ENCODE peak calls at places on chromosomes 6 and 20, in eight cellular contexts. Q, T, L, K, D, P, M and U are unnamed samples.

GRCh38 chr6:68778356-68779020 is 143.4 kb downstream of the ADGRB3 start:
- DNase-seq in K (no peak), M (peak), Q (no peak), L (peak), D (peak), P (peak), T (no peak), U (no peak)

GRCh38 chr6:39295538-39295937 is 18.7 kb downstream of the KCNK17 start:
- DNase-seq in K (no peak), P (no peak), Q (no peak), M (no peak), D (no peak), L (no peak), T (no peak), U (no peak)

GRCh38 chr6:158002951-158003853 is 21.5 kb downstream of the SYNJ2 start:
- DNase-seq in L (peak), M (peak), K (no peak), P (no peak), T (peak), Q (no peak), D (peak), U (no peak)

GRCh38 chr6:111750753-111751684 is 122.2 kb downstream of the FYN start:
- DNase-seq in D (peak), T (no peak), L (peak), K (no peak), Q (no peak), M (peak), P (no peak), U (no peak)

GRCh38 chr6:25278557-25278913 is 639 bp upstream of the CARMIL1 start:
- DNase-seq in L (no peak), K (no peak), Q (no peak), D (no peak), P (no peak), T (no peak), M (no peak), U (no peak)

GRCh38 chr6:57432162-57432561 is 114.7 kb downstream of the PRIM2 start:
- DNase-seq in P (peak), K (no peak), D (peak), L (peak), T (no peak), M (peak), Q (no peak), U (no peak)

GRCh38 chr20:23019403-23019802 is 15.7 kb upstream of the SSTR4 start:
- DNase-seq in Q (no peak), K (no peak), T (no peak), P (no peak), D (no peak), M (no peak), L (no peak), U (no peak)

GRCh38 chr6:121873595-121873994 is 438.1 kb downstream of the GJA1 start:
- DNase-seq in T (no peak), M (no peak), D (no peak), L (no peak), K (no peak), Q (no peak), P (no peak), U (no peak)

GRCh38 chr6:17417817-17418216 is 24.4 kb downstream of the CAP2 start:
- DNase-seq in T (no peak), M (peak), K (no peak), Q (no peak), P (peak), D (peak), L (peak), U (no peak)

GRCh38 chr6:132768051-132768517 is 10.4 kb upstream of the VNN2 start:
- DNase-seq in T (peak), K (peak), L (peak), P (peak), M (peak), Q (peak), D (no peak), U (peak)

GRCh38 chr6:12327391-12327790 is 37.2 kb downstream of the EDN1 start:
- DNase-seq in L (no peak), Q (no peak), P (peak), K (no peak), D (peak), T (no peak), M (no peak), U (no peak)

GRCh38 chr20:35342154-35342769 is 50.0 kb upstream of the FAM83C start:
- DNase-seq in P (no peak), D (peak), T (no peak), L (peak), K (no peak), M (peak), Q (no peak), U (no peak)

GRCh38 chr20:38748863-38749153 is 548 bp downstream of the ACTR5 start:
- DNase-seq in T (no peak), P (peak), D (no peak), L (no peak), M (no peak), Q (no peak), K (no peak), U (no peak)

DNA sequence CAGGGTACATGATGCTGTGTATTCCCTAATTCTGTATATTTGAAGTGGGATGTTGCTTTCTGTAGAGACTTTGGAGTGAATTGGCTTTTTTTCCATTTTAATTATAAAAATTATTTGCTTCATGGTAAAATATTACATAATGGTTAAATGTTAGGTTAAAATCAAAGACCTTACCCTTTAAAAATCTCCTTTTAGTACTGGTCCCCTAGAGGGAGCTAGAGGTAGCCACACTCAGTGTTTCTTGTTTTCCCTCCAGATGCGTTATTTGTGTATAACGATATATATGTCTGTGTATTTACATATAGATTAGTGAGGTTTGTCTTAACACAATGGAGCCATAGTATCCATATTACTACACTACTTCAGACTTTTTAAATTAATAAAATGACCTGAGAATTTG is 146.7 kb downstream of the PLCB4 start:
- DNase-seq in L (no peak), P (peak), M (peak), Q (no peak), D (no peak), T (no peak), K (no peak), U (no peak)
- TF ChIP-seq CTCF in L (peak), P (peak), M (peak), Q (no peak), D (peak), T (no peak), K (peak), U (peak)

GRCh38 chr20:4295226-4295625 is 279.9 kb upstream of the RNF24 start:
- DNase-seq in D (no peak), L (no peak), M (no peak), K (no peak), T (no peak), Q (no peak), P (no peak), U (no peak)

GRCh38 chr20:4289875-4290274 is 274.5 kb upstream of the RNF24 start:
- DNase-seq in P (no peak), L (no peak), D (no peak), T (no peak), Q (no peak), M (no peak), K (no peak), U (no peak)
- TF ChIP-seq CTCF in P (no peak), L (peak), D (peak), T (no peak), Q (no peak), M (peak), K (peak), U (no peak)

DNA sequence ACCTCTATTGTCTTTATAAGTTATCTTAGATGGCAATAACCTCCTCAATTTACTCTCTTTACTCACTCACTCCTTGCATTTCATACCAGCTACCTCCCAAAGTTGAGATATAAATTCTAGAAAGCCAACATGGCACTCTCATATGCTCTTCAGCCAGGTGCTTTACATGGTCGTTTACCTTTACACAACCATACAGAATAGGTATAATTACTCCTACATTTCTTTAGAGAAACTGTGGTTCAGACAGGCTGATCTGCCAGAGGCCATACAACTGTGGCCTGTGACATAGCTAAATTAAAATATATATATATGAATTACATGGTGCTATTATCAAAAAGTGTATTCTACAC is 45.7 kb downstream of the HBS1L start:
- DNase-seq in Q (no peak), M (no peak), L (no peak), D (no peak), T (no peak), P (no peak), K (no peak), U (no peak)
- TF ChIP-seq CTCF in Q (no peak), M (no peak), L (no peak), D (no peak), T (no peak), P (no peak), K (no peak), U (no peak)

GRCh38 chr20:42041000-42041565 is 422.9 kb upstream of the CHD6 start:
- DNase-seq in P (no peak), L (no peak), M (no peak), K (no peak), Q (no peak), D (no peak), T (no peak), U (no peak)
- TF ChIP-seq CTCF in P (no peak), L (no peak), M (no peak), K (no peak), Q (no peak), D (no peak), T (no peak), U (no peak)